ENCODE peak calls at places on chromosomes 16 and 17, in ten cellular contexts. One of them, this sample, is unnamed.

GRCh38 chr17:43772877-43773648 is 5.7 kb downstream of the DUSP3 start:
- DNase-seq in central memory CD4-positive, alpha-beta T cell: no peak
- DNase-seq in GM12892: no peak
- DNase-seq in astrocyte of the cerebellum: no peak
- DNase-seq in NCI-H2029: no peak
- DNase-seq in WTC11: no peak
- DNase-seq in C1 segment of cervical spinal cord: no peak
- DNase-seq in stimulated activated effector memory CD8-positive, alpha-beta T cell treated with anti-CD3 and anti-CD28 coated beads, Interleukin-12 subunit alpha, Interleukin-12 subunit beta, amount 100 ng/mL, for 72 hours: no peak
- DNase-seq in dorsolateral prefrontal cortex: no peak
- DNase-seq in adrenal gland: no peak
- DNase-seq in this sample: no peak

GRCh38 chr17:81190591-81190990 is 24.6 kb upstream of the AATK start:
- DNase-seq in central memory CD4-positive, alpha-beta T cell: no peak
- DNase-seq in GM12892: no peak
- DNase-seq in astrocyte of the cerebellum: no peak
- DNase-seq in NCI-H2029: no peak
- DNase-seq in WTC11: no peak
- DNase-seq in C1 segment of cervical spinal cord: no peak
- DNase-seq in stimulated activated effector memory CD8-positive, alpha-beta T cell treated with anti-CD3 and anti-CD28 coated beads, Interleukin-12 subunit alpha, Interleukin-12 subunit beta, amount 100 ng/mL, for 72 hours: no peak
- DNase-seq in dorsolateral prefrontal cortex: no peak
- DNase-seq in adrenal gland: no peak
- DNase-seq in this sample: no peak

GRCh38 chr16:72884037-72884436 is 163.9 kb downstream of the ZFHX3 start:
- DNase-seq in central memory CD4-positive, alpha-beta T cell: no peak
- DNase-seq in GM12892: no peak
- DNase-seq in astrocyte of the cerebellum: no peak
- DNase-seq in NCI-H2029: no peak
- DNase-seq in WTC11: no peak
- DNase-seq in C1 segment of cervical spinal cord: no peak
- DNase-seq in stimulated activated effector memory CD8-positive, alpha-beta T cell treated with anti-CD3 and anti-CD28 coated beads, Interleukin-12 subunit alpha, Interleukin-12 subunit beta, amount 100 ng/mL, for 72 hours: no peak
- DNase-seq in dorsolateral prefrontal cortex: no peak
- DNase-seq in adrenal gland: no peak
- DNase-seq in this sample: no peak

GRCh38 chr17:49101054-49101534 is 31.5 kb upstream of the B4GALNT2 start:
- DNase-seq in central memory CD4-positive, alpha-beta T cell: no peak
- DNase-seq in GM12892: no peak
- DNase-seq in astrocyte of the cerebellum: peak
- DNase-seq in NCI-H2029: peak
- DNase-seq in WTC11: no peak
- DNase-seq in C1 segment of cervical spinal cord: no peak
- DNase-seq in stimulated activated effector memory CD8-positive, alpha-beta T cell treated with anti-CD3 and anti-CD28 coated beads, Interleukin-12 subunit alpha, Interleukin-12 subunit beta, amount 100 ng/mL, for 72 hours: no peak
- DNase-seq in dorsolateral prefrontal cortex: no peak
- DNase-seq in adrenal gland: no peak
- DNase-seq in this sample: no peak

GRCh38 chr17:83177611-83178532 is 98.5 kb downstream of the METRNL start:
- DNase-seq in central memory CD4-positive, alpha-beta T cell: no peak
- DNase-seq in GM12892: no peak
- DNase-seq in astrocyte of the cerebellum: no peak
- DNase-seq in NCI-H2029: no peak
- DNase-seq in WTC11: peak
- DNase-seq in C1 segment of cervical spinal cord: no peak
- DNase-seq in stimulated activated effector memory CD8-positive, alpha-beta T cell treated with anti-CD3 and anti-CD28 coated beads, Interleukin-12 subunit alpha, Interleukin-12 subunit beta, amount 100 ng/mL, for 72 hours: peak
- DNase-seq in dorsolateral prefrontal cortex: no peak
- DNase-seq in adrenal gland: peak
- DNase-seq in this sample: no peak

GRCh38 chr17:79941088-79942010 is 94.3 kb downstream of the TBC1D16 start:
- DNase-seq in central memory CD4-positive, alpha-beta T cell: no peak
- DNase-seq in GM12892: no peak
- DNase-seq in astrocyte of the cerebellum: no peak
- DNase-seq in NCI-H2029: no peak
- DNase-seq in WTC11: peak
- DNase-seq in C1 segment of cervical spinal cord: no peak
- DNase-seq in stimulated activated effector memory CD8-positive, alpha-beta T cell treated with anti-CD3 and anti-CD28 coated beads, Interleukin-12 subunit alpha, Interleukin-12 subunit beta, amount 100 ng/mL, for 72 hours: no peak
- DNase-seq in dorsolateral prefrontal cortex: peak
- DNase-seq in adrenal gland: no peak
- DNase-seq in this sample: no peak

GRCh38 chr16:2471016-2471652 is at the start of gene NTN3:
- DNase-seq in central memory CD4-positive, alpha-beta T cell: no peak
- DNase-seq in GM12892: no peak
- DNase-seq in astrocyte of the cerebellum: no peak
- DNase-seq in NCI-H2029: no peak
- DNase-seq in WTC11: peak
- DNase-seq in C1 segment of cervical spinal cord: no peak
- DNase-seq in stimulated activated effector memory CD8-positive, alpha-beta T cell treated with anti-CD3 and anti-CD28 coated beads, Interleukin-12 subunit alpha, Interleukin-12 subunit beta, amount 100 ng/mL, for 72 hours: no peak
- DNase-seq in dorsolateral prefrontal cortex: no peak
- DNase-seq in adrenal gland: no peak
- DNase-seq in this sample: no peak

GRCh38 chr17:4362141-4362540 is 4.3 kb downstream of the UBE2G1 start:
- DNase-seq in central memory CD4-positive, alpha-beta T cell: no peak
- DNase-seq in GM12892: no peak
- DNase-seq in astrocyte of the cerebellum: no peak
- DNase-seq in NCI-H2029: no peak
- DNase-seq in WTC11: peak
- DNase-seq in C1 segment of cervical spinal cord: no peak
- DNase-seq in stimulated activated effector memory CD8-positive, alpha-beta T cell treated with anti-CD3 and anti-CD28 coated beads, Interleukin-12 subunit alpha, Interleukin-12 subunit beta, amount 100 ng/mL, for 72 hours: no peak
- DNase-seq in dorsolateral prefrontal cortex: no peak
- DNase-seq in adrenal gland: no peak
- DNase-seq in this sample: no peak

GRCh38 chr17:78173025-78173715 is 4.8 kb downstream of the SYNGR2 start:
- DNase-seq in central memory CD4-positive, alpha-beta T cell: peak
- DNase-seq in GM12892: peak
- DNase-seq in astrocyte of the cerebellum: no peak
- DNase-seq in NCI-H2029: no peak
- DNase-seq in WTC11: no peak
- DNase-seq in C1 segment of cervical spinal cord: no peak
- DNase-seq in stimulated activated effector memory CD8-positive, alpha-beta T cell treated with anti-CD3 and anti-CD28 coated beads, Interleukin-12 subunit alpha, Interleukin-12 subunit beta, amount 100 ng/mL, for 72 hours: no peak
- DNase-seq in dorsolateral prefrontal cortex: no peak
- DNase-seq in adrenal gland: no peak
- DNase-seq in this sample: peak

GRCh38 chr17:28570716-28571254 is 539 bp downstream of the PIGS start:
- DNase-seq in central memory CD4-positive, alpha-beta T cell: peak
- DNase-seq in GM12892: peak
- DNase-seq in astrocyte of the cerebellum: no peak
- DNase-seq in NCI-H2029: peak
- DNase-seq in WTC11: peak
- DNase-seq in C1 segment of cervical spinal cord: no peak
- DNase-seq in stimulated activated effector memory CD8-positive, alpha-beta T cell treated with anti-CD3 and anti-CD28 coated beads, Interleukin-12 subunit alpha, Interleukin-12 subunit beta, amount 100 ng/mL, for 72 hours: peak
- DNase-seq in dorsolateral prefrontal cortex: peak
- DNase-seq in adrenal gland: no peak
- DNase-seq in this sample: peak

GRCh38 chr16:56773531-56773930 is 43.6 kb downstream of the NUP93 start:
- DNase-seq in central memory CD4-positive, alpha-beta T cell: no peak
- DNase-seq in GM12892: no peak
- DNase-seq in astrocyte of the cerebellum: no peak
- DNase-seq in NCI-H2029: no peak
- DNase-seq in WTC11: no peak
- DNase-seq in C1 segment of cervical spinal cord: no peak
- DNase-seq in stimulated activated effector memory CD8-positive, alpha-beta T cell treated with anti-CD3 and anti-CD28 coated beads, Interleukin-12 subunit alpha, Interleukin-12 subunit beta, amount 100 ng/mL, for 72 hours: no peak
- DNase-seq in dorsolateral prefrontal cortex: no peak
- DNase-seq in adrenal gland: no peak
- DNase-seq in this sample: no peak

GRCh38 chr17:53627511-53627910 is 195.2 kb upstream of the KIF2B start:
- DNase-seq in central memory CD4-positive, alpha-beta T cell: no peak
- DNase-seq in GM12892: no peak
- DNase-seq in astrocyte of the cerebellum: no peak
- DNase-seq in NCI-H2029: no peak
- DNase-seq in WTC11: no peak
- DNase-seq in C1 segment of cervical spinal cord: no peak
- DNase-seq in stimulated activated effector memory CD8-positive, alpha-beta T cell treated with anti-CD3 and anti-CD28 coated beads, Interleukin-12 subunit alpha, Interleukin-12 subunit beta, amount 100 ng/mL, for 72 hours: no peak
- DNase-seq in dorsolateral prefrontal cortex: no peak
- DNase-seq in adrenal gland: no peak
- DNase-seq in this sample: no peak

GRCh38 chr17:81482673-81483072 is 29.9 kb downstream of the ACTG1 start:
- DNase-seq in central memory CD4-positive, alpha-beta T cell: no peak
- DNase-seq in GM12892: no peak
- DNase-seq in astrocyte of the cerebellum: no peak
- DNase-seq in NCI-H2029: no peak
- DNase-seq in WTC11: no peak
- DNase-seq in C1 segment of cervical spinal cord: no peak
- DNase-seq in stimulated activated effector memory CD8-positive, alpha-beta T cell treated with anti-CD3 and anti-CD28 coated beads, Interleukin-12 subunit alpha, Interleukin-12 subunit beta, amount 100 ng/mL, for 72 hours: no peak
- DNase-seq in dorsolateral prefrontal cortex: no peak
- DNase-seq in adrenal gland: no peak
- DNase-seq in this sample: no peak

GRCh38 chr16:55470533-55471371 is 8.2 kb upstream of the MMP2 start:
- DNase-seq in central memory CD4-positive, alpha-beta T cell: no peak
- DNase-seq in GM12892: no peak
- DNase-seq in astrocyte of the cerebellum: peak
- DNase-seq in NCI-H2029: no peak
- DNase-seq in WTC11: no peak
- DNase-seq in C1 segment of cervical spinal cord: no peak
- DNase-seq in stimulated activated effector memory CD8-positive, alpha-beta T cell treated with anti-CD3 and anti-CD28 coated beads, Interleukin-12 subunit alpha, Interleukin-12 subunit beta, amount 100 ng/mL, for 72 hours: no peak
- DNase-seq in dorsolateral prefrontal cortex: no peak
- DNase-seq in adrenal gland: no peak
- DNase-seq in this sample: no peak

GRCh38 chr16:735982-736453 is 4.8 kb downstream of the CIAO3 start:
- DNase-seq in central memory CD4-positive, alpha-beta T cell: no peak
- DNase-seq in GM12892: no peak
- DNase-seq in astrocyte of the cerebellum: no peak
- DNase-seq in NCI-H2029: no peak
- DNase-seq in WTC11: no peak
- DNase-seq in C1 segment of cervical spinal cord: no peak
- DNase-seq in stimulated activated effector memory CD8-positive, alpha-beta T cell treated with anti-CD3 and anti-CD28 coated beads, Interleukin-12 subunit alpha, Interleukin-12 subunit beta, amount 100 ng/mL, for 72 hours: no peak
- DNase-seq in dorsolateral prefrontal cortex: no peak
- DNase-seq in adrenal gland: no peak
- DNase-seq in this sample: no peak

GRCh38 chr16:23408242-23409201 is 44.5 kb downstream of the COG7 start:
- DNase-seq in central memory CD4-positive, alpha-beta T cell: no peak
- DNase-seq in GM12892: no peak
- DNase-seq in astrocyte of the cerebellum: no peak
- DNase-seq in NCI-H2029: peak
- DNase-seq in WTC11: no peak
- DNase-seq in C1 segment of cervical spinal cord: no peak
- DNase-seq in stimulated activated effector memory CD8-positive, alpha-beta T cell treated with anti-CD3 and anti-CD28 coated beads, Interleukin-12 subunit alpha, Interleukin-12 subunit beta, amount 100 ng/mL, for 72 hours: no peak
- DNase-seq in dorsolateral prefrontal cortex: peak
- DNase-seq in adrenal gland: no peak
- DNase-seq in this sample: no peak

GRCh38 chr17:65537845-65538678 is 23.4 kb downstream of the AXIN2 start:
- DNase-seq in central memory CD4-positive, alpha-beta T cell: peak
- DNase-seq in GM12892: no peak
- DNase-seq in astrocyte of the cerebellum: no peak
- DNase-seq in NCI-H2029: no peak
- DNase-seq in WTC11: no peak
- DNase-seq in C1 segment of cervical spinal cord: no peak
- DNase-seq in stimulated activated effector memory CD8-positive, alpha-beta T cell treated with anti-CD3 and anti-CD28 coated beads, Interleukin-12 subunit alpha, Interleukin-12 subunit beta, amount 100 ng/mL, for 72 hours: no peak
- DNase-seq in dorsolateral prefrontal cortex: no peak
- DNase-seq in adrenal gland: no peak
- DNase-seq in this sample: peak

GRCh38 chr16:46884513-46885293 is 541 bp downstream of the GPT2 start:
- DNase-seq in central memory CD4-positive, alpha-beta T cell: no peak
- DNase-seq in GM12892: no peak
- DNase-seq in astrocyte of the cerebellum: no peak
- DNase-seq in NCI-H2029: no peak
- DNase-seq in WTC11: no peak
- DNase-seq in C1 segment of cervical spinal cord: no peak
- DNase-seq in stimulated activated effector memory CD8-positive, alpha-beta T cell treated with anti-CD3 and anti-CD28 coated beads, Interleukin-12 subunit alpha, Interleukin-12 subunit beta, amount 100 ng/mL, for 72 hours: no peak
- DNase-seq in dorsolateral prefrontal cortex: peak
- DNase-seq in adrenal gland: no peak
- DNase-seq in this sample: no peak

GRCh38 chr17:42414782-42415409 is 8.2 kb downstream of the CAVIN1 start:
- DNase-seq in central memory CD4-positive, alpha-beta T cell: peak
- DNase-seq in GM12892: no peak
- DNase-seq in astrocyte of the cerebellum: no peak
- DNase-seq in NCI-H2029: no peak
- DNase-seq in WTC11: no peak
- DNase-seq in C1 segment of cervical spinal cord: no peak
- DNase-seq in stimulated activated effector memory CD8-positive, alpha-beta T cell treated with anti-CD3 and anti-CD28 coated beads, Interleukin-12 subunit alpha, Interleukin-12 subunit beta, amount 100 ng/mL, for 72 hours: no peak
- DNase-seq in dorsolateral prefrontal cortex: no peak
- DNase-seq in adrenal gland: no peak
- DNase-seq in this sample: peak

GRCh38 chr16:2288701-2289100 is 20.8 kb upstream of the RNPS1 start:
- DNase-seq in central memory CD4-positive, alpha-beta T cell: no peak
- DNase-seq in GM12892: no peak
- DNase-seq in astrocyte of the cerebellum: no peak
- DNase-seq in NCI-H2029: no peak
- DNase-seq in WTC11: no peak
- DNase-seq in C1 segment of cervical spinal cord: no peak
- DNase-seq in stimulated activated effector memory CD8-positive, alpha-beta T cell treated with anti-CD3 and anti-CD28 coated beads, Interleukin-12 subunit alpha, Interleukin-12 subunit beta, amount 100 ng/mL, for 72 hours: no peak
- DNase-seq in dorsolateral prefrontal cortex: no peak
- DNase-seq in adrenal gland: no peak
- DNase-seq in this sample: no peak

GRCh38 chr16:87210949-87211348 is 106.2 kb downstream of the C16orf95 start:
- DNase-seq in central memory CD4-positive, alpha-beta T cell: no peak
- DNase-seq in GM12892: no peak
- DNase-seq in astrocyte of the cerebellum: no peak
- DNase-seq in NCI-H2029: no peak
- DNase-seq in WTC11: no peak
- DNase-seq in C1 segment of cervical spinal cord: no peak
- DNase-seq in stimulated activated effector memory CD8-positive, alpha-beta T cell treated with anti-CD3 and anti-CD28 coated beads, Interleukin-12 subunit alpha, Interleukin-12 subunit beta, amount 100 ng/mL, for 72 hours: no peak
- DNase-seq in dorsolateral prefrontal cortex: no peak
- DNase-seq in adrenal gland: no peak
- DNase-seq in this sample: no peak

GRCh38 chr17:79668344-79669250 is 57.7 kb upstream of the RBFOX3 start:
- DNase-seq in central memory CD4-positive, alpha-beta T cell: no peak
- DNase-seq in GM12892: no peak
- DNase-seq in astrocyte of the cerebellum: no peak
- DNase-seq in NCI-H2029: no peak
- DNase-seq in WTC11: no peak
- DNase-seq in C1 segment of cervical spinal cord: no peak
- DNase-seq in stimulated activated effector memory CD8-positive, alpha-beta T cell treated with anti-CD3 and anti-CD28 coated beads, Interleukin-12 subunit alpha, Interleukin-12 subunit beta, amount 100 ng/mL, for 72 hours: no peak
- DNase-seq in dorsolateral prefrontal cortex: peak
- DNase-seq in adrenal gland: no peak
- DNase-seq in this sample: no peak

GRCh38 chr16:81650982-81651562 is 128.0 kb upstream of the PLCG2 start:
- DNase-seq in central memory CD4-positive, alpha-beta T cell: no peak
- DNase-seq in GM12892: no peak
- DNase-seq in astrocyte of the cerebellum: no peak
- DNase-seq in NCI-H2029: no peak
- DNase-seq in WTC11: peak
- DNase-seq in C1 segment of cervical spinal cord: no peak
- DNase-seq in stimulated activated effector memory CD8-positive, alpha-beta T cell treated with anti-CD3 and anti-CD28 coated beads, Interleukin-12 subunit alpha, Interleukin-12 subunit beta, amount 100 ng/mL, for 72 hours: no peak
- DNase-seq in dorsolateral prefrontal cortex: no peak
- DNase-seq in adrenal gland: peak
- DNase-seq in this sample: no peak

GRCh38 chr17:17191346-17191792 is 14.8 kb downstream of the PLD6 start:
- DNase-seq in central memory CD4-positive, alpha-beta T cell: no peak
- DNase-seq in GM12892: no peak
- DNase-seq in astrocyte of the cerebellum: peak
- DNase-seq in NCI-H2029: no peak
- DNase-seq in WTC11: no peak
- DNase-seq in C1 segment of cervical spinal cord: no peak
- DNase-seq in stimulated activated effector memory CD8-positive, alpha-beta T cell treated with anti-CD3 and anti-CD28 coated beads, Interleukin-12 subunit alpha, Interleukin-12 subunit beta, amount 100 ng/mL, for 72 hours: no peak
- DNase-seq in dorsolateral prefrontal cortex: no peak
- DNase-seq in adrenal gland: no peak
- DNase-seq in this sample: no peak

GRCh38 chr17:61015966-61016365 is 338.3 kb downstream of the BCAS3 start:
- DNase-seq in central memory CD4-positive, alpha-beta T cell: no peak
- DNase-seq in GM12892: no peak
- DNase-seq in astrocyte of the cerebellum: no peak
- DNase-seq in NCI-H2029: no peak
- DNase-seq in WTC11: no peak
- DNase-seq in C1 segment of cervical spinal cord: no peak
- DNase-seq in stimulated activated effector memory CD8-positive, alpha-beta T cell treated with anti-CD3 and anti-CD28 coated beads, Interleukin-12 subunit alpha, Interleukin-12 subunit beta, amount 100 ng/mL, for 72 hours: no peak
- DNase-seq in dorsolateral prefrontal cortex: no peak
- DNase-seq in adrenal gland: no peak
- DNase-seq in this sample: no peak

GRCh38 chr16:88770459-88771293 is 14.3 kb downstream of the PIEZO1 start:
- DNase-seq in central memory CD4-positive, alpha-beta T cell: no peak
- DNase-seq in GM12892: no peak
- DNase-seq in astrocyte of the cerebellum: no peak
- DNase-seq in NCI-H2029: no peak
- DNase-seq in WTC11: peak
- DNase-seq in C1 segment of cervical spinal cord: no peak
- DNase-seq in stimulated activated effector memory CD8-positive, alpha-beta T cell treated with anti-CD3 and anti-CD28 coated beads, Interleukin-12 subunit alpha, Interleukin-12 subunit beta, amount 100 ng/mL, for 72 hours: no peak
- DNase-seq in dorsolateral prefrontal cortex: no peak
- DNase-seq in adrenal gland: peak
- DNase-seq in this sample: no peak

GRCh38 chr17:50205111-50205821 is 3.8 kb upstream of the COL1A1 start:
- DNase-seq in central memory CD4-positive, alpha-beta T cell: no peak
- DNase-seq in GM12892: peak
- DNase-seq in astrocyte of the cerebellum: no peak
- DNase-seq in NCI-H2029: no peak
- DNase-seq in WTC11: peak
- DNase-seq in C1 segment of cervical spinal cord: no peak
- DNase-seq in stimulated activated effector memory CD8-positive, alpha-beta T cell treated with anti-CD3 and anti-CD28 coated beads, Interleukin-12 subunit alpha, Interleukin-12 subunit beta, amount 100 ng/mL, for 72 hours: no peak
- DNase-seq in dorsolateral prefrontal cortex: no peak
- DNase-seq in adrenal gland: no peak
- DNase-seq in this sample: no peak

GRCh38 chr17:54864636-54865420 is 35.8 kb upstream of the TOM1L1 start:
- DNase-seq in central memory CD4-positive, alpha-beta T cell: no peak
- DNase-seq in GM12892: no peak
- DNase-seq in astrocyte of the cerebellum: no peak
- DNase-seq in NCI-H2029: peak
- DNase-seq in WTC11: no peak
- DNase-seq in C1 segment of cervical spinal cord: no peak
- DNase-seq in stimulated activated effector memory CD8-positive, alpha-beta T cell treated with anti-CD3 and anti-CD28 coated beads, Interleukin-12 subunit alpha, Interleukin-12 subunit beta, amount 100 ng/mL, for 72 hours: no peak
- DNase-seq in dorsolateral prefrontal cortex: no peak
- DNase-seq in adrenal gland: no peak
- DNase-seq in this sample: no peak

This sample was measured in CD4-positive, alpha-beta memory T cell.